ENCODE peak calls at places on chromosomes 7 and 10, in ten cellular contexts. P is hippocampal formation, C is NCI-H1436, B is head of caudate nucleus, F is thoracic aorta, V is HEK293T, K is A172, S is amygdala, Y is ELR, N is transverse colon. G is an unnamed sample.

GRCh38 chr7:22601812-22602568 is 102.0 kb upstream of the STEAP1B start:
- DNase-seq in P (no peak), C (no peak), B (no peak), F (no peak), V (no peak), K (no peak), S (no peak), Y (peak), N (no peak), G (no peak)

GRCh38 chr7:31955021-31955420 is 115.2 kb downstream of the PDE1C start:
- DNase-seq in P (no peak), C (no peak), B (no peak), F (no peak), V (no peak), K (peak), S (no peak), Y (peak), N (no peak), G (no peak)

GRCh38 chr7:22189741-22190140 is 167.2 kb downstream of the RAPGEF5 start:
- DNase-seq in P (no peak), C (no peak), B (no peak), F (no peak), V (no peak), K (no peak), S (no peak), Y (no peak), N (no peak), G (no peak)

GRCh38 chr7:130090745-130091532 is 20.6 kb downstream of the KLHDC10 start:
- DNase-seq in P (no peak), C (no peak), B (no peak), F (no peak), V (no peak), K (no peak), S (no peak), Y (no peak), N (no peak), G (no peak)

GRCh38 chr7:30135551-30136271 is 925 bp downstream of the MTURN start:
- DNase-seq in P (peak), C (peak), B (peak), F (peak), V (peak), K (peak), S (no peak), Y (peak), N (peak), G (peak)

GRCh38 chr10:13707156-13707881 is 120.6 kb downstream of the PRPF18 start:
- DNase-seq in P (peak), C (no peak), B (peak), F (peak), V (peak), K (peak), S (no peak), Y (peak), N (peak), G (no peak)

GRCh38 chr10:71921319-71922027 is 42.7 kb upstream of the CHST3 start:
- DNase-seq in P (peak), C (peak), B (peak), F (peak), V (no peak), K (no peak), S (no peak), Y (peak), N (peak), G (no peak)

GRCh38 chr10:59872892-59873463 is 33.4 kb downstream of the CCDC6 start:
- DNase-seq in P (no peak), C (no peak), B (no peak), F (peak), V (no peak), K (peak), S (no peak), Y (peak), N (peak), G (no peak)

GRCh38 chr10:86041116-86041515 is 325.5 kb downstream of the GRID1 start:
- DNase-seq in P (no peak), C (no peak), B (no peak), F (no peak), V (no peak), K (no peak), S (no peak), Y (no peak), N (no peak), G (no peak)

GRCh38 chr10:44552716-44553115 is 167.8 kb upstream of the CXCL12 start:
- DNase-seq in P (no peak), C (no peak), B (no peak), F (no peak), V (no peak), K (no peak), S (no peak), Y (no peak), N (no peak), G (no peak)

GRCh38 chr7:155414508-155414907 is 43.4 kb upstream of the EN2 start:
- DNase-seq in P (no peak), C (no peak), B (no peak), F (no peak), V (no peak), K (no peak), S (no peak), Y (no peak), N (no peak), G (no peak)